ENCODE peak calls at places on chromosomes 11 and 22, in ten cellular contexts. One of them, this sample, is unnamed.

GRCh38 chr11:106288057-106288456 is 210.6 kb downstream of the AASDHPPT start:
- DNase-seq in tibial artery: no peak
- DNase-seq in nephron progenitor cell: no peak
- DNase-seq in BE2C: no peak
- DNase-seq in cardiac fibroblast: no peak
- DNase-seq in fibroblast of mammary gland: no peak
- DNase-seq in left lung: no peak
- DNase-seq in H9: no peak
- DNase-seq in fibroblast of pulmonary artery: no peak
- DNase-seq in fibroblast of the aortic adventitia: no peak
- DNase-seq in this sample: no peak

GRCh38 chr11:71948314-71949027 is 19.6 kb downstream of the RNF121 start:
- DNase-seq in fibroblast of pulmonary artery: no peak
- DNase-seq in nephron progenitor cell: no peak
- DNase-seq in left lung: no peak
- DNase-seq in tibial artery: no peak
- DNase-seq in fibroblast of the aortic adventitia: peak; percentile 32
- DNase-seq in BE2C: no peak
- DNase-seq in cardiac fibroblast: no peak
- DNase-seq in fibroblast of mammary gland: no peak
- DNase-seq in H9: no peak
- DNase-seq in this sample: no peak

GRCh38 chr11:110434952-110435779 is 5.4 kb downstream of the FDX1 start:
- DNase-seq in cardiac fibroblast: peak; percentile 13
- DNase-seq in BE2C: no peak
- DNase-seq in tibial artery: no peak
- DNase-seq in left lung: no peak
- DNase-seq in fibroblast of pulmonary artery: no peak
- DNase-seq in fibroblast of the aortic adventitia: peak; percentile 24
- DNase-seq in nephron progenitor cell: no peak
- DNase-seq in fibroblast of mammary gland: no peak
- DNase-seq in H9: no peak
- DNase-seq in this sample: no peak

GRCh38 chr11:62602141-62603071 is 741 bp upstream of the MTA2 start:
- DNase-seq in fibroblast of mammary gland: peak; percentile 52
- DNase-seq in cardiac fibroblast: no peak
- DNase-seq in fibroblast of pulmonary artery: peak; percentile 48
- DNase-seq in BE2C: no peak
- DNase-seq in fibroblast of the aortic adventitia: peak; percentile 57
- DNase-seq in tibial artery: peak; percentile 86
- DNase-seq in left lung: peak; percentile 87
- DNase-seq in nephron progenitor cell: peak; percentile 53
- DNase-seq in H9: peak; percentile 72
- DNase-seq in this sample: peak; percentile 72

GRCh38 chr11:31974737-31975136 is 116.1 kb upstream of the RCN1 start:
- DNase-seq in H9: no peak
- DNase-seq in fibroblast of the aortic adventitia: peak; percentile 50
- DNase-seq in fibroblast of mammary gland: peak; percentile 95
- DNase-seq in nephron progenitor cell: no peak
- DNase-seq in BE2C: no peak
- DNase-seq in cardiac fibroblast: peak; percentile 86
- DNase-seq in left lung: no peak
- DNase-seq in tibial artery: no peak
- DNase-seq in fibroblast of pulmonary artery: peak; percentile 12
- DNase-seq in this sample: no peak

GRCh38 chr11:9280655-9281301 is 15.6 kb upstream of the DENND5A start:
- DNase-seq in nephron progenitor cell: no peak
- DNase-seq in BE2C: no peak
- DNase-seq in tibial artery: no peak
- DNase-seq in fibroblast of pulmonary artery: peak; percentile 64
- DNase-seq in H9: no peak
- DNase-seq in cardiac fibroblast: peak; percentile 73
- DNase-seq in fibroblast of the aortic adventitia: peak; percentile 15
- DNase-seq in left lung: no peak
- DNase-seq in fibroblast of mammary gland: peak; percentile 54
- DNase-seq in this sample: peak; percentile 31

GRCh38 chr11:68855205-68855978 is 13.7 kb upstream of the CPT1A start:
- DNase-seq in fibroblast of pulmonary artery: peak; percentile 63
- DNase-seq in fibroblast of mammary gland: peak; percentile 22
- DNase-seq in fibroblast of the aortic adventitia: no peak
- DNase-seq in tibial artery: peak; percentile 58
- DNase-seq in nephron progenitor cell: peak; percentile 52
- DNase-seq in cardiac fibroblast: peak; percentile 13
- DNase-seq in left lung: peak; percentile 95
- DNase-seq in H9: peak; percentile 72
- DNase-seq in BE2C: peak; percentile 33
- DNase-seq in this sample: peak; percentile 80

GRCh38 chr11:62390237-62390636 is 28.6 kb upstream of the SCGB1A1 start:
- DNase-seq in fibroblast of mammary gland: no peak
- DNase-seq in H9: no peak
- DNase-seq in tibial artery: no peak
- DNase-seq in nephron progenitor cell: no peak
- DNase-seq in fibroblast of pulmonary artery: no peak
- DNase-seq in cardiac fibroblast: no peak
- DNase-seq in left lung: no peak
- DNase-seq in fibroblast of the aortic adventitia: no peak
- DNase-seq in BE2C: no peak
- DNase-seq in this sample: no peak

GRCh38 chr22:46769191-46769675 is 6.8 kb downstream of the TBC1D22A start:
- DNase-seq in tibial artery: no peak
- DNase-seq in BE2C: peak; percentile 47
- DNase-seq in H9: no peak
- DNase-seq in fibroblast of pulmonary artery: no peak
- DNase-seq in fibroblast of the aortic adventitia: no peak
- DNase-seq in nephron progenitor cell: no peak
- DNase-seq in cardiac fibroblast: no peak
- DNase-seq in left lung: peak; percentile 69
- DNase-seq in fibroblast of mammary gland: no peak
- DNase-seq in this sample: no peak

GRCh38 chr11:68414457-68415221 is 45.9 kb upstream of the PPP6R3 start:
- DNase-seq in nephron progenitor cell: no peak
- DNase-seq in cardiac fibroblast: no peak
- DNase-seq in fibroblast of mammary gland: no peak
- DNase-seq in BE2C: no peak
- DNase-seq in tibial artery: no peak
- DNase-seq in left lung: no peak
- DNase-seq in H9: no peak
- DNase-seq in fibroblast of the aortic adventitia: no peak
- DNase-seq in fibroblast of pulmonary artery: no peak
- DNase-seq in this sample: no peak

GRCh38 chr11:61429346-61429690 is 457 bp downstream of the CPSF7 start:
- DNase-seq in cardiac fibroblast: peak; percentile 57
- DNase-seq in fibroblast of the aortic adventitia: peak; percentile 52
- DNase-seq in H9: peak; percentile 78
- DNase-seq in BE2C: peak; percentile 83
- DNase-seq in fibroblast of mammary gland: peak; percentile 49
- DNase-seq in nephron progenitor cell: peak; percentile 89
- DNase-seq in tibial artery: peak; percentile 55
- DNase-seq in fibroblast of pulmonary artery: peak; percentile 51
- DNase-seq in left lung: no peak
- DNase-seq in this sample: peak; percentile 95

GRCh38 chr11:61281581-61282250 is 13.4 kb downstream of the VWCE start:
- DNase-seq in fibroblast of the aortic adventitia: no peak
- DNase-seq in BE2C: peak; percentile 74
- DNase-seq in left lung: no peak
- DNase-seq in nephron progenitor cell: peak; percentile 91
- DNase-seq in fibroblast of mammary gland: no peak
- DNase-seq in cardiac fibroblast: peak; percentile 41
- DNase-seq in tibial artery: no peak
- DNase-seq in fibroblast of pulmonary artery: peak; percentile 40
- DNase-seq in H9: peak; percentile 91
- DNase-seq in this sample: peak; percentile 58

GRCh38 chr11:15057352-15057751 is 16.0 kb upstream of the CALCB start:
- DNase-seq in fibroblast of pulmonary artery: no peak
- DNase-seq in fibroblast of mammary gland: no peak
- DNase-seq in cardiac fibroblast: no peak
- DNase-seq in fibroblast of the aortic adventitia: no peak
- DNase-seq in H9: no peak
- DNase-seq in nephron progenitor cell: no peak
- DNase-seq in BE2C: no peak
- DNase-seq in left lung: no peak
- DNase-seq in tibial artery: no peak
- DNase-seq in this sample: no peak

GRCh38 chr11:46247664-46248063 is 29.8 kb upstream of the CREB3L1 start:
- DNase-seq in fibroblast of pulmonary artery: peak; percentile 68
- DNase-seq in fibroblast of the aortic adventitia: peak; percentile 38
- DNase-seq in tibial artery: no peak
- DNase-seq in nephron progenitor cell: peak; percentile 44
- DNase-seq in H9: peak; percentile 80
- DNase-seq in cardiac fibroblast: peak; percentile 79
- DNase-seq in BE2C: peak; percentile 34
- DNase-seq in left lung: no peak
- DNase-seq in fibroblast of mammary gland: peak; percentile 68
- DNase-seq in this sample: peak; percentile 42

GRCh38 chr11:111694851-111695250 is 71.3 kb downstream of the PPP2R1B start:
- DNase-seq in BE2C: no peak
- DNase-seq in H9: no peak
- DNase-seq in nephron progenitor cell: peak; percentile 12
- DNase-seq in fibroblast of mammary gland: peak; percentile 99
- DNase-seq in fibroblast of pulmonary artery: peak; percentile 87
- DNase-seq in tibial artery: no peak
- DNase-seq in fibroblast of the aortic adventitia: peak; percentile 80
- DNase-seq in cardiac fibroblast: peak; percentile 84
- DNase-seq in left lung: no peak
- DNase-seq in this sample: peak; percentile 85

GRCh38 chr11:1839204-1839923 is 583 bp downstream of the TNNI2 start:
- DNase-seq in fibroblast of the aortic adventitia: no peak
- DNase-seq in nephron progenitor cell: no peak
- DNase-seq in fibroblast of mammary gland: no peak
- DNase-seq in cardiac fibroblast: no peak
- DNase-seq in BE2C: no peak
- DNase-seq in fibroblast of pulmonary artery: no peak
- DNase-seq in left lung: no peak
- DNase-seq in H9: no peak
- DNase-seq in tibial artery: no peak
- DNase-seq in this sample: no peak
- TF ChIP-seq CTCF in fibroblast of the aortic adventitia: no peak
- TF ChIP-seq CTCF in nephron progenitor cell: no peak
- TF ChIP-seq CTCF in fibroblast of mammary gland: no peak
- TF ChIP-seq CTCF in cardiac fibroblast: no peak
- TF ChIP-seq CTCF in BE2C: no peak
- TF ChIP-seq CTCF in fibroblast of pulmonary artery: no peak
- TF ChIP-seq CTCF in left lung: no peak
- TF ChIP-seq CTCF in H9: no peak
- TF ChIP-seq CTCF in tibial artery: no peak
- TF ChIP-seq CTCF in this sample: no peak

GRCh38 chr11:97269527-97269926 is 879.7 kb downstream of the JRKL start:
- DNase-seq in H9: no peak
- DNase-seq in nephron progenitor cell: no peak
- DNase-seq in fibroblast of the aortic adventitia: no peak
- DNase-seq in left lung: no peak
- DNase-seq in tibial artery: no peak
- DNase-seq in cardiac fibroblast: peak; percentile 9
- DNase-seq in BE2C: no peak
- DNase-seq in fibroblast of mammary gland: no peak
- DNase-seq in fibroblast of pulmonary artery: peak; percentile 26
- DNase-seq in this sample: peak; percentile 6
- TF ChIP-seq CTCF in H9: peak; percentile 72
- TF ChIP-seq CTCF in nephron progenitor cell: peak; percentile 35
- TF ChIP-seq CTCF in fibroblast of the aortic adventitia: no peak
- TF ChIP-seq CTCF in left lung: no peak
- TF ChIP-seq CTCF in tibial artery: no peak
- TF ChIP-seq CTCF in cardiac fibroblast: peak; percentile 10
- TF ChIP-seq CTCF in BE2C: peak; percentile 59
- TF ChIP-seq CTCF in fibroblast of mammary gland: no peak
- TF ChIP-seq CTCF in fibroblast of pulmonary artery: peak; percentile 42
- TF ChIP-seq CTCF in this sample: peak; percentile 12

DNA sequence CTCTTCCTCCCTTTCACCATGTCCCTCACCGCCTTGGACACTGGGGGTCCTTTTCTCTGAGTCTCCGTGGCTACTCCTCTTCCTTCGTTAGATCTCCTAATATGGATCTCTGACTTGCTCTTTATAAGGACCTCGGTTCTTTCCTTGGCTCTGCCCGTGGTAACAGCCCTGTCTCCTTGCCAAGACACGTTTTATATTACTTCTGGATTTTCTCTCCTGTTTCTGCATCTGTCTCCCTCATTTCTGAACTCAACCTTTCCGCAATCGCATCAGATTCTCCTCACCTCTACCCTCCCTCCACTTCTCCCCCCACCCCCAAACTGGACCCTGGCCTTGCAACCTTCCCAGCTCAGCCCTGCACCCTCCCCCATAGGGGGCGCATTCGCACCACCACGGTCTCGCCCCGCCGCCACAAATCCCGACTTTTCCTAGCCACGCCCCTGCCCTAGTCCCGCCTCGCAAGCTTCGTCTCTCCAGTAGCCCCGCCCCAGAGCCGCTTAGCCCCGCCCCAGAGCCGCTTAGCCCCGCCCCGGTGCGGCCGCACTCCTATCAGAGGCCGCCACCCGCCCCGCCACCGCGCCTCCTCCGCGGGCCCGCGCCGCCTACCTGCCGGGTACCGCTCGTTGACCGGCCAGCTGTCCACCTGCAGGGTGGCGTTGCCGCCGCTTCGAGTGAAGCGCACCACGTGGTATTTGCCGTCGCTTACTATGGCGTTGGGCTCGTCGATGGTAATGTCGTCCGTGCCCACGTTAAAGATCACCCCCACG is 39.0 kb downstream of the SLC22A12 start:
- DNase-seq in nephron progenitor cell: peak; percentile 77
- DNase-seq in cardiac fibroblast: no peak
- DNase-seq in fibroblast of mammary gland: no peak
- DNase-seq in H9: peak; percentile 96
- DNase-seq in fibroblast of the aortic adventitia: no peak
- DNase-seq in BE2C: peak; percentile 34
- DNase-seq in fibroblast of pulmonary artery: no peak
- DNase-seq in tibial artery: no peak
- DNase-seq in left lung: no peak
- DNase-seq in this sample: peak; percentile 55
- TF ChIP-seq CTCF in nephron progenitor cell: no peak
- TF ChIP-seq CTCF in cardiac fibroblast: no peak
- TF ChIP-seq CTCF in fibroblast of mammary gland: no peak
- TF ChIP-seq CTCF in H9: peak; percentile 69
- TF ChIP-seq CTCF in fibroblast of the aortic adventitia: peak; percentile 4
- TF ChIP-seq CTCF in BE2C: no peak
- TF ChIP-seq CTCF in fibroblast of pulmonary artery: no peak
- TF ChIP-seq CTCF in tibial artery: no peak
- TF ChIP-seq CTCF in left lung: no peak
- TF ChIP-seq CTCF in this sample: no peak

DNA sequence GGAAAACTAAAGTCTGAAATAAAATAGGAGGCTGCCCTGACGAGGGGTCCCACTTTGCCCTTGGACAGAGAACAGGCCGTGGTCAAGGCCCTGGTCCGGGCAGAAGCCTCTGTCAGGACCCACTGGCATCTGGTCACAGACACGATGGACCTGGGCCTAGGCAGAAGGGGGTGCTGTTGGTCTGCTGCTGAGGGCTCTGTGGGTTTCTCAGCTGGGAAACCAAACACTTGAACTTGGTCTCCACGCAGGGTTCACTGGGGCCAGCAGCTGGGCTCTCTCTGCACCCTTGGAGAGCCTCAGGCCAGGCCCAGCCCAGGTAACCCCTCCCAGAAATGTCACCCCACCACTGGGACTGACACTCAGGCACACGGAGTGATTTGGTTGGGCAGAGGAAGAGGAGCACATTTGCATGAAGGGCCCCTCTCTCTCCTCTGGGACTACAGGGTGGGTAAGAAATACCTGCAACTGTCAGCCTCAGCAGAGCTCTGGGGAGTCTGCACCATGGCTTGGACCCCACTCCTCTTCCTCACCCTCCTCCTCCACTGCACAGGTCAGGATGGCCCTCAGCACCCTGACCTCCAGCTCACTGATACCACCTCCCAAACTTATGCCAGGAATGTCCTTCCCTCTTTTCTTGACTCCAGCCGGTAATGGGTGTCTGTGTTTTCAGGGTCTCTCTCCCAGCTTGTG is 48.1 kb upstream of the TOP3B start:
- DNase-seq in fibroblast of pulmonary artery: peak; percentile 8
- DNase-seq in fibroblast of mammary gland: no peak
- DNase-seq in fibroblast of the aortic adventitia: peak; percentile 44
- DNase-seq in left lung: no peak
- DNase-seq in tibial artery: no peak
- DNase-seq in nephron progenitor cell: peak; percentile 36
- DNase-seq in cardiac fibroblast: peak; percentile 40
- DNase-seq in H9: peak; percentile 70
- DNase-seq in BE2C: peak; percentile 23
- DNase-seq in this sample: peak; percentile 30
- TF ChIP-seq CTCF in fibroblast of pulmonary artery: peak; percentile 30
- TF ChIP-seq CTCF in fibroblast of mammary gland: peak; percentile 23
- TF ChIP-seq CTCF in fibroblast of the aortic adventitia: peak; percentile 59
- TF ChIP-seq CTCF in left lung: no peak
- TF ChIP-seq CTCF in tibial artery: no peak
- TF ChIP-seq CTCF in nephron progenitor cell: peak; percentile 36
- TF ChIP-seq CTCF in cardiac fibroblast: peak; percentile 57
- TF ChIP-seq CTCF in H9: peak; percentile 59
- TF ChIP-seq CTCF in BE2C: peak; percentile 30
- TF ChIP-seq CTCF in this sample: peak; percentile 37